ENCODE peak calls at places on chromosomes 2 and 18, in seven cellular contexts. Q is A673, G is upper lobe of right lung, C is right cardiac atrium, E is tibial nerve, U is right atrium auricular region, T is hepatocyte. O is an unnamed sample.

GRCh38 chr18:68376931-68377330 is 338.0 kb downstream of the TMX3 start:
- DNase-seq in E (no peak), U (no peak), Q (peak; percentile 8), T (no peak), C (no peak), G (no peak), O (no peak)

GRCh38 chr2:197915548-197916265 is 111.3 kb downstream of the PLCL1 start:
- DNase-seq in Q (no peak), U (no peak), T (no peak), C (no peak), G (no peak), E (no peak), O (no peak)

GRCh38 chr2:79612999-79613398 is 100.1 kb downstream of the CTNNA2 start:
- DNase-seq in Q (no peak), G (no peak), C (no peak), U (no peak), E (no peak), T (no peak), O (no peak)

GRCh38 chr2:162972383-162972782 is 133.8 kb upstream of the KCNH7 start:
- DNase-seq in U (no peak), G (no peak), Q (no peak), E (no peak), T (no peak), C (no peak), O (no peak)

GRCh38 chr2:233059797-233060499 is at the start of gene INPP5D:
- DNase-seq in C (peak; percentile 78), U (peak; percentile 73), G (peak; percentile 77), T (no peak), Q (no peak), E (no peak), O (peak; percentile 70)

GRCh38 chr2:109183871-109184270 is 54.9 kb downstream of the SH3RF3 start:
- DNase-seq in E (no peak), C (no peak), Q (no peak), G (no peak), T (no peak), U (no peak), O (peak; percentile 37)

GRCh38 chr2:86807462-86808275 is 17.0 kb upstream of the CD8A start:
- DNase-seq in U (peak; percentile 60), E (peak; percentile 20), T (peak; percentile 73), C (peak; percentile 75), Q (peak; percentile 42), G (peak; percentile 74), O (no peak)

GRCh38 chr2:156399950-156400703 is 36.1 kb upstream of the GPD2 start:
- DNase-seq in U (peak; percentile 81), Q (peak; percentile 68), T (peak; percentile 82), C (peak; percentile 93), E (no peak), G (peak; percentile 91), O (peak; percentile 95)

GRCh38 chr2:138059487-138059886 is 95.2 kb downstream of the HNMT start:
- DNase-seq in E (no peak), T (no peak), U (no peak), C (no peak), Q (no peak), G (no peak), O (no peak)

GRCh38 chr18:62844850-62845643 is 129.7 kb downstream of the PHLPP1 start:
- DNase-seq in G (no peak), C (no peak), T (no peak), Q (no peak), U (no peak), E (no peak), O (no peak)

GRCh38 chr2:31414601-31415241 is at the start of gene XDH:
- DNase-seq in G (no peak), Q (no peak), E (no peak), U (no peak), T (peak; percentile 66), C (no peak), O (no peak)

GRCh38 chr2:232502901-232503791 is 15.5 kb upstream of the ECEL1 start:
- DNase-seq in C (peak; percentile 79), T (peak; percentile 79), Q (peak; percentile 37), E (no peak), G (no peak), U (no peak), O (no peak)

GRCh38 chr18:45854036-45854586 is 28.6 kb downstream of the SIGLEC15 start:
- DNase-seq in U (no peak), C (no peak), Q (no peak), T (no peak), G (no peak), E (no peak), O (no peak)

GRCh38 chr2:13572466-13572865 is 855.7 kb downstream of the TRIB2 start:
- DNase-seq in E (no peak), T (no peak), U (no peak), G (no peak), Q (no peak), C (no peak), O (no peak)

GRCh38 chr2:201016859-201017258 is 53.4 kb upstream of the ORC2 start:
- DNase-seq in U (no peak), E (no peak), T (no peak), G (no peak), Q (no peak), C (no peak), O (no peak)

GRCh38 chr18:63676526-63676925 is 14.8 kb upstream of the SERPINB3 start:
- DNase-seq in C (no peak), E (no peak), G (no peak), Q (peak; percentile 53), U (no peak), T (peak; percentile 48), O (no peak)

GRCh38 chr2:49972699-49973098 is 818.4 kb upstream of the FSHR start:
- DNase-seq in C (no peak), U (no peak), G (no peak), E (no peak), Q (no peak), T (no peak), O (no peak)

GRCh38 chr2:172783091-172783898 is 47.6 kb downstream of the RAPGEF4 start:
- DNase-seq in T (peak; percentile 30), C (no peak), E (no peak), Q (peak; percentile 12), U (no peak), G (no peak), O (no peak)

GRCh38 chr2:199458017-199458805 is 472 bp upstream of the SATB2 start:
- DNase-seq in U (no peak), E (no peak), G (peak; percentile 67), C (peak; percentile 63), T (peak; percentile 69), Q (peak; percentile 88), O (peak; percentile 69)

GRCh38 chr2:8003462-8004075 is 678.3 kb upstream of the ID2 start:
- DNase-seq in C (peak; percentile 92), T (peak; percentile 70), E (peak; percentile 65), Q (peak; percentile 54), U (peak; percentile 87), G (no peak), O (peak; percentile 88)

GRCh38 chr2:45131587-45131986 is 122.3 kb upstream of the SIX2 start:
- DNase-seq in Q (no peak), C (no peak), E (no peak), T (no peak), U (no peak), G (no peak), O (no peak)

GRCh38 chr18:66226782-66227181 is 377.1 kb downstream of the CDH19 start:
- DNase-seq in T (no peak), E (no peak), C (no peak), Q (no peak), G (no peak), U (no peak), O (no peak)

GRCh38 chr2:239288951-239289481 is 111.8 kb downstream of the HDAC4 start:
- DNase-seq in Q (no peak), C (peak; percentile 45), T (no peak), G (peak; percentile 26), E (no peak), U (no peak), O (peak; percentile 77)

GRCh38 chr2:239288237-239288636 is 112.6 kb downstream of the HDAC4 start:
- DNase-seq in G (no peak), T (no peak), U (no peak), C (no peak), Q (no peak), E (no peak), O (no peak)

GRCh38 chr2:239286901-239287300 is 113.9 kb downstream of the HDAC4 start:
- DNase-seq in T (no peak), C (peak; percentile 40), Q (no peak), U (no peak), E (no peak), G (peak; percentile 19), O (peak; percentile 55)

GRCh38 chr2:239285932-239286230 is 114.9 kb downstream of the HDAC4 start:
- DNase-seq in C (no peak), U (no peak), T (no peak), E (no peak), Q (no peak), G (no peak), O (no peak)

GRCh38 chr2:239287461-239287860 is 113.4 kb downstream of the HDAC4 start:
- DNase-seq in G (no peak), U (no peak), Q (no peak), E (no peak), T (no peak), C (peak; percentile 3), O (peak; percentile 28)
- H3K27ac ChIP-seq in G (no peak overlapping the region), U (peak overlapping the region; percentile 58), Q (no peak overlapping the region), E (no peak overlapping the region), T (peak overlapping the region; percentile 20), C (no peak overlapping the region), O (peak overlapping the region; percentile 83)

DNA sequence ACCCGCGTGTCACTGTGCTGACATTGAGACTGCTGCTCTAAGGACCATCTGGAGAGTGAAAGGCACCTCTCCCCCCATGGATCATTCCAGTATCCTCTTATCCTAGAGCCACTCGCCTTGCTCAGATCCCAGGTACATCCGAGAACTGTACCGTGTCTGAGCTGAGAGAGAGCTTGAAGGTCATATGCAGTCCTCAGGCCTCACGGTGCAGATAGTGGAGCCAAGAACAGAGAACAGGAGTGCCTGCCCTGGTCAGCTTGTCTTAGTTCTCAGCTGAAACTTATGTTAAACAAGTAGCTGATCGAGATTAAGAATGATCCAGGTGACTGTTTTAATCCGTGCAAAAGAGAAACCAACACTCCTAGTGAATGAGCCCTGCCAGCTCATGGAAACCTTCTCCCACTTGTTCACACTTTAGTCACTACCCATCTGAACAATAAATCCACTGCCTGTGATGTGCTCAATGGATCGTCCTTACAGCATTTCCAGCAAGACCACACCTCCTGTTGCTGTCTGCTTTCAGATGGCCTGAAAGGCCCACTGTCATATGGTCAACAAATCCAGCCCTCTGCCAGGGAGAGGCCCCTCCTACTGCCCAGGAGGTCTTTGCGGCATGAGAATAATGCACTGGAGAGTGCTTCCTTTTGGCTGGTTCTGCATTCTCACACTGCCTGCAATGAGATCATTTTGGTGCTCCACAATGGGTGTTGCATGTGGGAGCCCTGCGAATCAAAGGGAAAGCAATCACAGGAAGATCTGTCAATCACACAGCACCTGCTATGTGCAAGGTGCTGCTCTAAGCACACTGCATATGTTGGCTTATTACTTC is 43.7 kb upstream of the APCDD1 start:
- DNase-seq in T (no peak), E (no peak), U (no peak), G (no peak), Q (no peak), C (no peak), O (no peak)
- H3K27ac ChIP-seq in T (no peak overlapping the region), E (no peak overlapping the region), U (no peak overlapping the region), G (no peak overlapping the region), Q (no peak overlapping the region), C (no peak overlapping the region), O (no peak overlapping the region)

GRCh38 chr2:130728007-130728454 is 839 bp upstream of the GPR148 start:
- DNase-seq in G (no peak), C (no peak), T (peak; percentile 54), Q (no peak), U (no peak), E (no peak), O (no peak)
- H3K27ac ChIP-seq in G (no peak overlapping the region), C (peak overlapping the region; percentile 67), T (peak overlapping the region; percentile 75), Q (no peak overlapping the region), U (peak overlapping the region; percentile 79), E (no peak overlapping the region), O (peak overlapping the region; percentile 68)

GRCh38 chr2:64250751-64251405 is 106.7 kb upstream of the PELI1 start:
- DNase-seq in U (no peak), G (no peak), C (no peak), E (no peak), T (no peak), Q (no peak), O (no peak)
- H3K27ac ChIP-seq in U (no peak overlapping the region), G (no peak overlapping the region), C (no peak overlapping the region), E (no peak overlapping the region), T (no peak overlapping the region), Q (no peak overlapping the region), O (no peak overlapping the region)

O was measured in sigmoid colon.